ENCODE peak calls at places on chromosomes 16 and 17, in seven cellular contexts. I, H, Q, G, E, B and O are unnamed samples.

GRCh38 chr16:4093495-4094137 is 22.6 kb downstream of the ADCY9 start:
- DNase-seq in H (no peak), G (no peak), I (no peak), B (no peak), Q (no peak), E (no peak), O (no peak)

GRCh38 chr16:77445321-77445720 is 10.5 kb upstream of the ADAMTS18 start:
- DNase-seq in H (no peak), Q (no peak), I (no peak), E (no peak), B (no peak), G (no peak), O (no peak)

GRCh38 chr17:82520041-82520910 is 744 bp downstream of the FOXK2 start:
- DNase-seq in Q (peak; percentile 37), I (no peak), G (peak; percentile 15), B (no peak), E (no peak), H (no peak), O (peak; percentile 25)

GRCh38 chr16:77618011-77618410 is 104.3 kb upstream of the NUDT7 start:
- DNase-seq in E (no peak), I (no peak), Q (no peak), B (no peak), G (no peak), H (peak; percentile 55), O (no peak)

GRCh38 chr16:69112285-69113129 is 7.1 kb downstream of the HAS3 start:
- DNase-seq in H (peak; percentile 38), E (no peak), I (peak; percentile 15), B (no peak), G (peak; percentile 23), Q (peak; percentile 69), O (no peak)

GRCh38 chr16:30005341-30006094 is 5.3 kb downstream of the DOC2A start:
- DNase-seq in E (peak; percentile 47), I (peak; percentile 37), B (no peak), Q (peak; percentile 64), H (peak; percentile 42), G (peak; percentile 28), O (no peak)

GRCh38 chr16:86392751-86393150 is 117.6 kb upstream of the FOXF1 start:
- DNase-seq in B (no peak), Q (no peak), H (peak; percentile 82), E (no peak), I (no peak), G (no peak), O (no peak)

GRCh38 chr17:70891301-70891700 is 722.0 kb downstream of the KCNJ2 start:
- DNase-seq in Q (no peak), I (no peak), B (no peak), E (no peak), H (no peak), G (no peak), O (no peak)

GRCh38 chr16:31664683-31665482 is 137.2 kb downstream of the AHSP start:
- DNase-seq in G (no peak), I (no peak), Q (peak; percentile 87), H (peak; percentile 6), B (no peak), E (peak; percentile 45), O (no peak)

GRCh38 chr17:75830168-75831031 is 13.8 kb downstream of the UNC13D start:
- DNase-seq in I (no peak), Q (peak; percentile 25), E (no peak), G (no peak), B (peak; percentile 63), H (no peak), O (no peak)

GRCh38 chr16:66367968-66368891 is 1.7 kb downstream of the CDH5 start:
- DNase-seq in Q (no peak), B (no peak), H (no peak), I (no peak), E (no peak), G (no peak), O (no peak)

GRCh38 chr16:85129846-85130706 is 17.8 kb upstream of the CIBAR2 start:
- DNase-seq in H (no peak), E (no peak), B (no peak), G (no peak), I (no peak), Q (no peak), O (no peak)

GRCh38 chr16:66961065-66961744 is at the start of gene CES3:
- DNase-seq in E (peak; percentile 44), G (peak; percentile 21), B (peak; percentile 79), H (peak; percentile 63), Q (peak; percentile 90), I (peak; percentile 63), O (no peak)

GRCh38 chr17:47978324-47978723 is 7.4 kb downstream of the CDK5RAP3 start:
- DNase-seq in I (peak; percentile 42), B (no peak), G (peak; percentile 20), H (peak; percentile 54), E (peak; percentile 64), Q (peak; percentile 55), O (no peak)

GRCh38 chr17:48055531-48056245 is 7.5 kb downstream of the NFE2L1 start:
- DNase-seq in H (peak; percentile 68), I (no peak), Q (peak; percentile 77), G (no peak), B (peak; percentile 82), E (no peak), O (no peak)

GRCh38 chr16:4814542-4815173 is 12.2 kb upstream of the ROGDI start:
- DNase-seq in E (no peak), Q (no peak), B (no peak), H (no peak), I (no peak), G (no peak), O (no peak)

GRCh38 chr16:55817236-55817912 is 15.5 kb downstream of the CES1 start:
- DNase-seq in B (no peak), I (no peak), G (no peak), H (no peak), E (no peak), Q (no peak), O (no peak)

GRCh38 chr17:9021158-9021984 is at the start of gene NTN1:
- DNase-seq in I (no peak), Q (peak; percentile 28), H (peak; percentile 21), B (no peak), E (peak; percentile 54), G (peak; percentile 25), O (peak; percentile 15)

GRCh38 chr17:73722163-73722562 is 77.9 kb upstream of the SDK2 start:
- DNase-seq in I (no peak), Q (no peak), H (no peak), B (no peak), E (no peak), G (no peak), O (no peak)

GRCh38 chr17:7956208-7956965 is 24.4 kb downstream of the CNTROB start:
- DNase-seq in G (no peak), I (no peak), B (no peak), Q (no peak), E (no peak), H (no peak), O (no peak)

GRCh38 chr16:11361751-11362742 is 16.8 kb downstream of the RMI2 start:
- DNase-seq in H (peak; percentile 89), Q (peak; percentile 57), E (no peak), G (peak; percentile 12), B (no peak), I (peak; percentile 49), O (no peak)